ENCODE peak calls at places on chromosome 11, in ten cellular contexts. E, L, B, V, K, I, U, N, P and Q are unnamed samples.

GRCh38 chr11:31706357-31706756 is 104.8 kb downstream of the PAX6 start:
- DNase-seq in E (no peak), L (no peak), B (no peak), V (no peak), K (no peak), I (no peak), U (no peak), N (no peak), P (no peak), Q (no peak)

GRCh38 chr11:8127442-8127841 is 41.4 kb downstream of the RIC3 start:
- DNase-seq in E (no peak), L (no peak), B (no peak), V (no peak), K (no peak), I (no peak), U (no peak), N (no peak), P (no peak), Q (no peak)

GRCh38 chr11:69285091-69285490 is 8.9 kb upstream of the MYEOV start:
- DNase-seq in E (no peak), L (no peak), B (no peak), V (no peak), K (no peak), I (no peak), U (no peak), N (no peak), P (no peak), Q (no peak)

GRCh38 chr11:46242961-46243795 is 34.3 kb upstream of the CREB3L1 start:
- DNase-seq in E (peak; percentile 95), L (peak; percentile 89), B (peak; percentile 94), V (peak; percentile 95), K (peak; percentile 64), I (peak; percentile 98), U (peak; percentile 93), N (peak; percentile 90), P (peak; percentile 98), Q (peak; percentile 84)

GRCh38 chr11:40314327-40314726 is 1145.1 kb downstream of the LRRC4C start:
- DNase-seq in E (no peak), L (no peak), B (no peak), V (no peak), K (no peak), I (no peak), U (no peak), N (no peak), P (no peak), Q (no peak)

GRCh38 chr11:123582992-123583504 is 71.4 kb downstream of the SCN3B start:
- DNase-seq in E (no peak), L (no peak), B (no peak), V (no peak), K (no peak), I (no peak), U (no peak), N (no peak), P (no peak), Q (no peak)

GRCh38 chr11:16963316-16963876 is 50.8 kb downstream of the PLEKHA7 start:
- DNase-seq in E (no peak), L (no peak), B (no peak), V (no peak), K (no peak), I (no peak), U (no peak), N (no peak), P (no peak), Q (no peak)

GRCh38 chr11:93570759-93571413 is 27.7 kb upstream of the SMCO4 start:
- DNase-seq in E (peak; percentile 19), L (no peak), B (peak; percentile 57), V (no peak), K (no peak), I (peak; percentile 16), U (peak; percentile 58), N (peak; percentile 35), P (peak; percentile 50), Q (no peak)

GRCh38 chr11:130874955-130875531 is 41.2 kb downstream of the SNX19 start:
- DNase-seq in E (no peak), L (no peak), B (no peak), V (no peak), K (no peak), I (no peak), U (no peak), N (no peak), P (no peak), Q (no peak)

GRCh38 chr11:130874396-130874795 is 41.9 kb downstream of the SNX19 start:
- DNase-seq in E (no peak), L (no peak), B (no peak), V (no peak), K (no peak), I (peak; percentile 68), U (no peak), N (no peak), P (no peak), Q (no peak)

GRCh38 chr11:130876100-130876499 is 40.2 kb downstream of the SNX19 start:
- DNase-seq in E (no peak), L (no peak), B (no peak), V (no peak), K (no peak), I (peak; percentile 80), U (no peak), N (no peak), P (no peak), Q (no peak)

GRCh38 chr11:130877532-130877931 is 38.7 kb downstream of the SNX19 start:
- DNase-seq in E (no peak), L (no peak), B (no peak), V (no peak), K (no peak), I (no peak), U (no peak), N (no peak), P (no peak), Q (no peak)

GRCh38 chr11:130876931-130877330 is 39.3 kb downstream of the SNX19 start:
- DNase-seq in E (no peak), L (no peak), B (no peak), V (no peak), K (no peak), I (peak; percentile 58), U (no peak), N (no peak), P (no peak), Q (no peak)
- H3K27ac ChIP-seq in E (no peak overlapping the region), L (no peak overlapping the region), B (no peak overlapping the region), V (peak overlapping the region; percentile 7), K (peak overlapping the region; percentile 90), I (peak overlapping the region; percentile 62), U (no peak overlapping the region), N (no peak overlapping the region), P (no peak overlapping the region), Q (peak overlapping the region; percentile 44)

DNA sequence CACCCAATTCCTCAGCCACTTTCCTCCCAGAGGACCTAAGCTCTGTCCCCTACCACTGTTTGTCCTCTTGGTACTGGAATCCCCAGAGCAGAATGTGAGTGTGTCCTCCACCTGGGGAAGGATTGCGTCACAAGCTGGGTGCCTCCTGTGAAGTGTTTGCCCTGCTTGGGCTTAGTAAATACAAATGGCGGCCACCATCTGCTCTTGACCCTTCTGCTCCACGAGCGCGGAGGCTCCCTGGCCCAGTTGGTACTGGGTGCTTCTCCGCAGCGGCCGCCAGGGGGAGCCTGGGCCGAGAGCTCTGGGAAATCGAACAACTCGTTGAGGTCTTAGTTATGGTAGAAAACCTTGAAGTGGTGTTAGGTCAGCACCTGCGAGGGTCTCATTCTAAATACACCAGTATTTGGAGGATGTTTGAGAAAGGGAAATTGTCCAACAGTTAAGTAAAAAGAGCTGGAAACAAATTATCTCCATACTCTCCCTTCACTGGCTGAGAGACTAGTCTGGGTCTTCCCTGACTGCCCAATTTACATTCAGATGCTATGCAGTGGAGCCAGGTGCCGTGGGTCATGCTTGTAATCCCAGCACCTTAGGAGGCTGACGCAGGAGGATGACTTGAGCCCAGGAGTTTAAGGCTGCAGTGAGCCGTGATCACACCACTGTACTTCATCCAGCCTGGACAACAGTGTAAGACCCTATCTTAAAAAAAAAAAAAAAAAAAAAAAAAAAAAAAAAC is 74.6 kb upstream of the TEAD1 start:
- DNase-seq in E (peak; percentile 40), L (peak; percentile 24), B (peak; percentile 76), V (peak; percentile 81), K (no peak), I (peak; percentile 76), U (no peak), N (peak; percentile 41), P (peak; percentile 33), Q (peak; percentile 56)
- H3K27ac ChIP-seq in E (no peak overlapping the region), L (no peak overlapping the region), B (no peak overlapping the region), V (no peak overlapping the region), K (no peak overlapping the region), I (no peak overlapping the region), U (no peak overlapping the region), N (peak overlapping the region; percentile 29), P (no peak overlapping the region), Q (no peak overlapping the region)

DNA sequence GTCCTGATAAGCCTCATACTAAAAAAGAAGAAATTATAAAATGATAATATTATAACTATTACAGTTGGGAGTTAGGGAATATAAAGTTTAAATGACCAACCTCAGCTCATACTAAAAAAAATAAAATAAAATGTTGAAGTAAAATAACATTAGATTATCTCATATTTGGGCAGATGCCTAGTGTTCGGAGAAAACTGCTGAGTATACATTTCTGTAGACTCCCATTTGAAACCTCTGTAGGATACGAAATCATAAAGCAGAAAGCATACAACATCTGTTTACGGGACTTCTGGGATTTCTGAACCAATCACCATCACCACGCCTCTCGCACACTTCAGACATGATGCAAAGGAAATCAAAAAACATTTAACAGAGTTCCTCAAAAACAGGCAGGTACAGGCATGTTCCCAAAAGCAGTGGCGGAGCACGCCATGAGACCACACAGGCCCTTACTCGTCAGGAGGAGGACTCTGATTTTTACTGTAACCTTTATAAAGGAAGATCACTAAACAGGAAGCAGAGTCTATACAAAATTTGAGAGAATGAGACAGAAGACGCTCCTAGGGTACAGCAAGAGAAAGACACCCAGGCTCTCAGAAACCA is 8.6 kb downstream of the ZNF195 start:
- DNase-seq in E (no peak), L (no peak), B (no peak), V (no peak), K (no peak), I (no peak), U (no peak), N (no peak), P (no peak), Q (no peak)
- H3K27ac ChIP-seq in E (no peak overlapping the region), L (no peak overlapping the region), B (no peak overlapping the region), V (no peak overlapping the region), K (no peak overlapping the region), I (no peak overlapping the region), U (no peak overlapping the region), N (no peak overlapping the region), P (no peak overlapping the region), Q (peak overlapping the region; percentile 34)

GRCh38 chr11:117999354-117999993 is 13.3 kb downstream of the IL10RA start:
- DNase-seq in E (no peak), L (no peak), B (no peak), V (peak; percentile 76), K (no peak), I (no peak), U (no peak), N (no peak), P (no peak), Q (no peak)

GRCh38 chr11:117998201-117998579 is 12.0 kb downstream of the IL10RA start:
- DNase-seq in E (no peak), L (no peak), B (no peak), V (no peak), K (no peak), I (no peak), U (no peak), N (no peak), P (no peak), Q (no peak)

GRCh38 chr11:117998664-117999353 is 12.6 kb downstream of the IL10RA start:
- DNase-seq in E (no peak), L (no peak), B (no peak), V (peak; percentile 68), K (no peak), I (no peak), U (no peak), N (no peak), P (no peak), Q (no peak)

GRCh38 chr11:117996058-117996457 is 9.9 kb downstream of the IL10RA start:
- DNase-seq in E (no peak), L (no peak), B (no peak), V (peak; percentile 69), K (no peak), I (no peak), U (no peak), N (no peak), P (no peak), Q (no peak)

DNA sequence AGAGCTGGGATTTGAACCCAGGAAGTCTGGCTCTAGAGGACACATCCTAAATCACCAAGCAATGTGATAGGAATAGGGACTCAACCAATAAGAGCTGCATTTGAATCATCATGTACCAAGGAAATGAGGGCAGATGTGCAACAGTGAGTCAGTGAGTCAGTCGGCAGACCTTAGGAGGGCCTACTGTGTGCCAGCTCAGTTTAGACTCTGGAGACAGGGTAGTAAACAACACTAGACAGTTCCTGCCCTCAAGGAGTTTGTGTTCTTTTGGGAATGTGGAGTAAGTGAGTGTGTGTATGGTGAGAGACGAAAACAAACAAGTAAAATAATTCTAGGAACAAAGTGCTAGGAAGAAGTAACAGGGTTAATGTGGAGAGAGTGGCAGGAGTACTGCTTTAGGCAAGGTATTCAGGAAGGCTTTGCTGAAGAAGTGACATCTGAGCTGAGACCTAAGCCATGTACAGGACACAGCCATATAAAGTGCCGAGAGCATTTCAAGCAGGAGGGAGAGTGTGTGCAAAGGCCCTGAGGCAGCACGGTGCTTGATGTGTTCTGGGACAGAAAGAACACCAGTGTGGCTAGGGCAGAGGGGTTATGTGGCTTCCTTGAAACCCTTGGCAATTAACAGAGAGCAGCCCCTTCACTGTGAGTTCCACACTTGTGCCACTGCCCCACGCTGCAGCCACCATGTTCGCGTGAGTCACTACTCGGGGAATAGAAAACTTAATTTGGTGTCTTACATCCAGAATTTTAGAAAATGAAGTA is 11.4 kb downstream of the IL10RA start:
- DNase-seq in E (no peak), L (no peak), B (no peak), V (no peak), K (no peak), I (no peak), U (no peak), N (no peak), P (no peak), Q (no peak)
- H3K27ac ChIP-seq in E (no peak overlapping the region), L (no peak overlapping the region), B (no peak overlapping the region), V (peak overlapping the region; percentile 98), K (no peak overlapping the region), I (no peak overlapping the region), U (no peak overlapping the region), N (no peak overlapping the region), P (no peak overlapping the region), Q (no peak overlapping the region)